ENCODE peak calls at places on chromosomes 6 and 20, in eight cellular contexts. W is spleen, H is ovary, E is IMR-90, V is adrenal gland, Z is stomach, G is heart left ventricle, F is right lobe of liver. N is an unnamed sample.
A peak's percentile ranks its signal among the peaks of the same experiment; 100 is the strongest.

GRCh38 chr6:93182933-93183479 is 236.4 kb downstream of the EPHA7 start:
- DNase-seq in H (no peak), F (no peak), V (no peak), E (no peak), Z (no peak), G (no peak), W (no peak), N (no peak)

GRCh38 chr6:69846770-69847506 is 19.4 kb upstream of the COL19A1 start:
- DNase-seq in W (no peak), F (no peak), V (no peak), G (no peak), E (no peak), H (no peak), Z (no peak), N (no peak)

GRCh38 chr6:136791296-136792065 is 796 bp downstream of the MAP3K5 start:
- DNase-seq in E (peak; percentile 67), Z (peak; percentile 81), H (peak; percentile 69), V (peak; percentile 77), W (peak; percentile 94), F (peak; percentile 88), G (peak; percentile 65), N (peak; percentile 85)

GRCh38 chr6:123380257-123380656 is 256.5 kb downstream of the TRDN start:
- DNase-seq in Z (no peak), V (no peak), H (no peak), F (no peak), E (no peak), W (no peak), G (no peak), N (peak; percentile 23)

GRCh38 chr20:43937586-43937985 is 22.9 kb downstream of the TOX2 start:
- DNase-seq in F (no peak), W (no peak), G (no peak), V (no peak), H (no peak), E (no peak), Z (no peak), N (no peak)

GRCh38 chr6:166907373-166907841 is 48.9 kb downstream of the RNASET2 start:
- DNase-seq in Z (no peak), H (no peak), E (no peak), W (peak; percentile 74), F (no peak), G (no peak), V (no peak), N (no peak)

GRCh38 chr20:316316-317068 is 8.9 kb upstream of the SOX12 start:
- DNase-seq in E (peak; percentile 88), G (no peak), V (no peak), Z (no peak), H (no peak), W (peak; percentile 10), F (no peak), N (no peak)

GRCh38 chr6:34055223-34055933 is 90.5 kb downstream of the GRM4 start:
- DNase-seq in V (peak; percentile 66), F (peak; percentile 56), W (peak; percentile 86), H (peak; percentile 62), G (peak; percentile 51), Z (peak; percentile 62), E (peak; percentile 51), N (peak; percentile 72)

GRCh38 chr6:3102875-3103274 is 15.6 kb upstream of the BPHL start:
- DNase-seq in Z (no peak), F (no peak), H (no peak), E (peak; percentile 28), V (no peak), G (no peak), W (no peak), N (no peak)

GRCh38 chr20:24296477-24297380 is 172.7 kb upstream of the SYNDIG1 start:
- DNase-seq in E (no peak), H (no peak), Z (no peak), F (no peak), W (no peak), G (no peak), V (no peak), N (no peak)

GRCh38 chr6:124962617-124963415 is 579 bp downstream of the RNF217 start:
- DNase-seq in E (peak; percentile 35), V (peak; percentile 45), Z (peak; percentile 40), G (peak; percentile 36), F (peak; percentile 73), W (peak; percentile 85), H (peak; percentile 69), N (peak; percentile 68)

GRCh38 chr6:127939442-127940066 is 38.7 kb upstream of the THEMIS start:
- DNase-seq in V (no peak), Z (no peak), G (no peak), H (no peak), W (no peak), F (no peak), E (no peak), N (no peak)

GRCh38 chr6:159106627-159107241 is 61.9 kb upstream of the TAGAP start:
- DNase-seq in E (peak; percentile 40), F (peak; percentile 69), G (peak; percentile 65), V (peak; percentile 79), Z (peak; percentile 92), W (peak; percentile 90), H (peak; percentile 34), N (peak; percentile 80)

GRCh38 chr6:50021894-50022293 is at the start of gene DEFB110:
- DNase-seq in W (no peak), G (no peak), F (no peak), V (no peak), E (no peak), H (no peak), Z (no peak), N (no peak)

GRCh38 chr6:108596947-108597346 is 36.2 kb downstream of the FOXO3 start:
- DNase-seq in E (no peak), G (no peak), V (no peak), Z (no peak), W (no peak), F (no peak), H (no peak), N (no peak)
- TF ChIP-seq POLR2A in E (no peak), G (no peak), V (no peak), Z (no peak), W (no peak), F (no peak), H (no peak), N (no peak)

DNA sequence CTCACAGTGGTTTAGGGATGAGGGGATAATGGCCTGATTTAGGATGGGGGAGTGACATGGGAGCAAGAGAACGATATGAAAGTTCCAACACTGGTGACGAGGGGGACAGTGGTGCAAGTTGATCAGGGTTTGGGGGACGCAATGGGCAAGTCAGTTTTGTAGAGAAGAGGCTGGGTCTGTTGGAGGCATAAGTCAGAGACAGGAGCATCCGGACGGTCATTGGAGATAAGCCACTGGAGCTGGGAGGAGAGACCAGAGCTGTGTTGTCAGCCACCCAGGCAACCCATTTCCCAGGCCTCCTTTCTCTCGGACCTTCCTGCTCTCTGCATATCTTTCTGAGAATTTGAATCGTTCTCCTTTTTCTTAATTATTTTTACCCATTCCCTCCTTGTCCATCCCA is 9.5 kb downstream of the DNPH1 start:
- DNase-seq in G (no peak), Z (no peak), V (no peak), F (no peak), H (no peak), E (no peak), W (no peak), N (no peak)
- H3K36me3 ChIP-seq in G (peaks cover 48% of the 10 kb centered on the region), Z (peaks cover 81% of the 10 kb centered on the region), V (no peaks in the 10 kb centered on the region), F (peaks cover 20% of the 10 kb centered on the region), H (no peaks in the 10 kb centered on the region), E (peaks cover 54% of the 10 kb centered on the region), W (peaks cover 57% of the 10 kb centered on the region), N (no peaks in the 10 kb centered on the region)

GRCh38 chr20:62234346-62234745 is 4.0 kb upstream of the OSBPL2 start:
- DNase-seq in H (no peak), Z (peak; percentile 74), F (no peak), E (no peak), G (no peak), V (no peak), W (no peak), N (no peak)

GRCh38 chr20:62232194-62232593 is 6.1 kb upstream of the OSBPL2 start:
- DNase-seq in W (no peak), H (no peak), V (no peak), F (no peak), Z (peak; percentile 79), E (no peak), G (no peak), N (no peak)

GRCh38 chr20:62235001-62235776 is 3.1 kb upstream of the OSBPL2 start:
- DNase-seq in H (no peak), G (no peak), E (no peak), F (no peak), W (no peak), V (no peak), Z (peak; percentile 80), N (no peak)

GRCh38 chr20:62232764-62233645 is 5.3 kb upstream of the OSBPL2 start:
- DNase-seq in H (no peak), V (no peak), G (peak; percentile 56), F (no peak), Z (peak; percentile 46), E (no peak), W (no peak), N (no peak)

DNA sequence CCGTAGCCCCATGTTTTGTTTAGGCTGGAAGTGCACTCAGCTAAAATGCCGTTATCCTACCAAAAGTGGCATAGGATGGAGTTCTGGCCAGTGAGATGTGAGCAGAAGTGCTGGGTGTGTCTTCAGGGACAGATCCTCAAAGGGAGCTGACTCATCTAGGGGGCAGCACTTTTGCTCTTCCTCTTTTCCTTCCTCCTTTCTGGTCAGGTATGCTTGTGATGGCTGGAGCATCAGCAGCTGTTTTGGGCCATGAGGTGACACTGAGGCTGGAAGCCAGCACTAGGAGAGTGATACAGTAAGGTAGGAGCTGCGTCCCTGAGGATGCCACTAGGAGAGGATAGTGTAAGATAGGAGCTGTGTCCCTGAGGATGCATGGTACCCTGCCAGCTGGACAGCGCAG is 4.6 kb upstream of the OSBPL2 start:
- DNase-seq in H (no peak), E (no peak), V (no peak), W (no peak), F (no peak), Z (no peak), G (no peak), N (no peak)
- TF ChIP-seq CTCF in H (no peak), E (no peak), V (no peak), W (no peak), F (no peak), Z (no peak), G (no peak), N (no peak)

DNA sequence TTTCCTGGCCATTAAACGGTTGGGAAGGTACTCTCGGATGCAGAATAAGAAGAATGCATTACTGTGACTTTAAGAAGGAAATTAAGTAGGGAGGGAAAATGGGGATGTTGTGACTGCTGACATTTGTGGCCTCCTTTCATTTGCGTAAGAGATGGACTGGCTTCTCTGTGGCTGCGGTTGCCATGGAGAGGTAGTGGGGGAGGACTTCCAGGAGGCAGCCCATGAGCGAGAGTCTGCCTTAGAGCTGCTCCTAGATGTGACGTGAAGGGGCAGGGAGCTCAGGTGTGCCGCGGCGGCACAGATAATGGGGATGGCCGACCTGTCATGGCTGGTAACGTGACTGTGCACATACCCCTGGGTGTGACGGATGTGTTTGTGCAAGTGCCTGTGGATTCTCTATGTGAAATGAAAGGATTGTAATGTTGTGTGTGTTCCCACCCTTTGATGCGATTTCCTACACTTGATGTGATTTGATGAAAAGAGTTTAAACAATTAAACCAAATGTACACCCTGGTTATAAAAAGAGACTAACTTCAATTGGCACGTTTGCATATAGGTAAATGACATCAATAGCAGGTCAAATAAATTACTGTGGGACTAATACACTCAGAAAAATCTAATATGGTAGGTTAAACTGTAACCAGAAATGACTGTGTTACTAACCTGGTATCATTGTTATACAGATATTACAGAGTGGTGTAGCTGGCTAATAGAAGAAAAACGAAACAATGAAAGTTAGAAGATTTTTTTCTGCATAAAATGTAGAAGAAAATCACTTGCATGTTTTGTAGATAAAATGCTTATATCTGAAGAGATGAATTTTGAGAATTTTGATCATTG is 48.9 kb downstream of the HIVEP1 start:
- DNase-seq in G (peak; percentile 70), Z (peak; percentile 64), H (no peak), E (peak; percentile 51), F (peak; percentile 58), W (peak; percentile 93), V (peak; percentile 56), N (peak; percentile 57)
- TF ChIP-seq POLR2A in G (no peak), Z (no peak), H (no peak), E (no peak), F (no peak), W (no peak), V (peak; percentile 29), N (no peak)